ENCODE peak calls at places on chromosome X, in four cellular contexts. Y is amygdala, V is immature natural killer cell, F is head of caudate nucleus. C is an unnamed sample.

GRCh38 chrX:1368385-1368698 is 23.6 kb downstream of the SLC25A6 start:
- DNase-seq in Y (no peak), V (no peak), F (no peak), C (no peak)

GRCh38 chrX:53357799-53358530 is 64.5 kb downstream of the SMC1A start:
- DNase-seq in Y (peak), V (no peak), F (peak), C (no peak)

GRCh38 chrX:109783712-109784109 is 50.7 kb upstream of the ACSL4 start:
- DNase-seq in Y (no peak), V (no peak), F (no peak), C (no peak)

GRCh38 chrX:69083361-69083760 is 81.9 kb downstream of the PJA1 start:
- DNase-seq in Y (no peak), V (no peak), F (no peak), C (no peak)

GRCh38 chrX:10259716-10260115 is 102.9 kb downstream of the CLCN4 start:
- DNase-seq in Y (no peak), V (no peak), F (no peak), C (no peak)

GRCh38 chrX:15567886-15568616 is 32.7 kb downstream of the ACE2 start:
- DNase-seq in Y (no peak), V (no peak), F (no peak), C (no peak)

GRCh38 chrX:130053236-130053635 is 57.1 kb downstream of the ELF4 start:
- DNase-seq in Y (no peak), V (no peak), F (no peak), C (no peak)

GRCh38 chrX:107659768-107660167 is 31.5 kb downstream of the PRPS1 start:
- DNase-seq in Y (no peak), V (peak), F (no peak), C (no peak)

GRCh38 chrX:39238017-39238416 is 436.8 kb downstream of the MID1IP1 start:
- DNase-seq in Y (no peak), V (no peak), F (no peak), C (no peak)

GRCh38 chrX:39144965-39145364 is 343.7 kb downstream of the MID1IP1 start:
- DNase-seq in Y (no peak), V (no peak), F (no peak), C (no peak)

GRCh38 chrX:115030635-115031034 is 13.2 kb upstream of the IL13RA2 start:
- DNase-seq in Y (no peak), V (no peak), F (no peak), C (peak)

GRCh38 chrX:3651272-3651671 is 62.2 kb downstream of the PRKX start:
- DNase-seq in Y (no peak), V (peak), F (no peak), C (no peak)

C was measured in epithelial cell of prostate.